ENCODE peak calls at places on chromosomes 1 and 21, in eight cellular contexts. C is keratinocyte; Q is T-helper 22 cell; L is left colon; I is stimulated activated CD4-positive, alpha-beta T cell treated with anti-CD3 and anti-CD28 coated beads, Interleukin-4, amount 100 ng/mL, for 48 hours; Z is endothelial cell; F is T-helper 2 cell; K is BE2C. J is an unnamed sample.

GRCh38 chr1:230326971-230327891 is 98.9 kb downstream of the PGBD5 start:
- DNase-seq in C (no peak), Q (no peak), L (no peak), I (no peak), Z (no peak), F (no peak), K (no peak), J (peak)

GRCh38 chr1:63931468-63931867 is 157.7 kb downstream of the ROR1 start:
- DNase-seq in C (no peak), Q (no peak), L (no peak), I (no peak), Z (no peak), F (no peak), K (no peak), J (no peak)

GRCh38 chr1:40930174-40930573 is 49.3 kb upstream of the CTPS1 start:
- DNase-seq in C (no peak), Q (no peak), L (no peak), I (no peak), Z (no peak), F (no peak), K (no peak), J (no peak)

GRCh38 chr1:19725606-19726005 is 60.9 kb downstream of the HTR6 start:
- DNase-seq in C (no peak), Q (no peak), L (no peak), I (no peak), Z (no peak), F (no peak), K (no peak), J (no peak)

GRCh38 chr1:153542956-153543737 is 2.4 kb upstream of the S100A5 start:
- DNase-seq in C (no peak), Q (no peak), L (peak), I (no peak), Z (no peak), F (no peak), K (no peak), J (peak)

GRCh38 chr1:230102046-230102445 is 35.0 kb downstream of the GALNT2 start:
- DNase-seq in C (no peak), Q (no peak), L (no peak), I (no peak), Z (no peak), F (no peak), K (no peak), J (peak)

GRCh38 chr1:3898994-3899775 is 887 bp downstream of the C1orf174 start:
- DNase-seq in C (no peak), Q (no peak), L (no peak), I (no peak), Z (no peak), F (no peak), K (no peak), J (no peak)

GRCh38 chr1:186535388-186536133 is 74.6 kb upstream of the PDC start:
- DNase-seq in C (peak), Q (no peak), L (no peak), I (no peak), Z (no peak), F (no peak), K (no peak), J (no peak)

GRCh38 chr1:14265515-14265914 is 333.0 kb upstream of the KAZN start:
- DNase-seq in C (no peak), Q (no peak), L (no peak), I (no peak), Z (no peak), F (no peak), K (no peak), J (no peak)

GRCh38 chr1:163761898-163762297 is 440.1 kb downstream of the NUF2 start:
- DNase-seq in C (no peak), Q (no peak), L (no peak), I (no peak), Z (no peak), F (no peak), K (no peak), J (no peak)

GRCh38 chr1:204844326-204844725 is 26.3 kb upstream of the NFASC start:
- DNase-seq in C (no peak), Q (no peak), L (no peak), I (no peak), Z (no peak), F (no peak), K (no peak), J (no peak)

GRCh38 chr1:17176306-17177061 is 28.4 kb upstream of the PADI1 start:
- DNase-seq in C (no peak), Q (no peak), L (no peak), I (no peak), Z (no peak), F (no peak), K (no peak), J (peak)

GRCh38 chr1:64080947-64081562 is 122.4 kb upstream of the UBE2U start:
- DNase-seq in C (no peak), Q (no peak), L (no peak), I (no peak), Z (no peak), F (no peak), K (no peak), J (no peak)

GRCh38 chr1:152497273-152497672 is 13.3 kb upstream of the LCE5A start:
- DNase-seq in C (no peak), Q (no peak), L (no peak), I (no peak), Z (peak), F (no peak), K (no peak), J (no peak)

GRCh38 chr1:206706298-206706791 is 21.6 kb downstream of the MAPKAPK2 start:
- DNase-seq in C (no peak), Q (no peak), L (peak), I (peak), Z (no peak), F (no peak), K (peak), J (peak)

GRCh38 chr1:93419344-93419743 is 28.6 kb upstream of the FNBP1L start:
- DNase-seq in C (no peak), Q (no peak), L (no peak), I (no peak), Z (no peak), F (peak), K (no peak), J (no peak)

GRCh38 chr1:26015358-26015757 is 6.2 kb upstream of the EXTL1 start:
- DNase-seq in C (no peak), Q (no peak), L (no peak), I (no peak), Z (no peak), F (no peak), K (no peak), J (peak)

GRCh38 chr1:3695326-3696217 is 43.3 kb downstream of the TP73 start:
- DNase-seq in C (no peak), Q (no peak), L (no peak), I (no peak), Z (peak), F (no peak), K (peak), J (peak)

GRCh38 chr1:44040856-44041255 is 9.6 kb upstream of the SLC6A9 start:
- DNase-seq in C (no peak), Q (no peak), L (no peak), I (no peak), Z (no peak), F (no peak), K (no peak), J (no peak)

GRCh38 chr1:221308534-221309511 is 429.6 kb downstream of the HLX start:
- DNase-seq in C (no peak), Q (no peak), L (no peak), I (no peak), Z (no peak), F (peak), K (no peak), J (no peak)

GRCh38 chr1:54107131-54107530 is 45.7 kb downstream of the CDCP2 start:
- DNase-seq in C (no peak), Q (no peak), L (no peak), I (no peak), Z (no peak), F (no peak), K (no peak), J (peak)

GRCh38 chr1:190169311-190170067 is 308.2 kb downstream of the BRINP3 start:
- DNase-seq in C (no peak), Q (no peak), L (no peak), I (no peak), Z (no peak), F (no peak), K (no peak), J (no peak)

GRCh38 chr1:35544976-35545375 is 12.2 kb downstream of the KIAA0319L start:
- DNase-seq in C (no peak), Q (peak), L (no peak), I (no peak), Z (peak), F (peak), K (peak), J (peak)

GRCh38 chr1:61139324-61140055 is 57.1 kb downstream of the NFIA start:
- DNase-seq in C (peak), Q (no peak), L (no peak), I (no peak), Z (no peak), F (no peak), K (peak), J (no peak)

GRCh38 chr1:213135572-213135971 is 84.5 kb downstream of the RPS6KC1 start:
- DNase-seq in C (no peak), Q (no peak), L (no peak), I (no peak), Z (no peak), F (no peak), K (no peak), J (no peak)

GRCh38 chr1:184049291-184049690 is 2.2 kb upstream of the TSEN15 start:
- DNase-seq in C (no peak), Q (no peak), L (no peak), I (no peak), Z (no peak), F (no peak), K (no peak), J (no peak)

GRCh38 chr1:48219803-48220202 is 2.7 kb upstream of the SLC5A9 start:
- DNase-seq in C (no peak), Q (no peak), L (no peak), I (no peak), Z (no peak), F (no peak), K (no peak), J (no peak)

GRCh38 chr21:35504277-35504676 is 455.2 kb upstream of the RUNX1 start:
- DNase-seq in C (no peak), Q (no peak), L (no peak), I (no peak), Z (no peak), F (no peak), K (no peak), J (no peak)

GRCh38 chr1:203860396-203860951 is 925 bp upstream of the SNRPE start:
- DNase-seq in C (peak), Q (no peak), L (peak), I (no peak), Z (no peak), F (no peak), K (peak), J (peak)

GRCh38 chr1:181910905-181911304 is 150.6 kb downstream of the ZNF648 start:
- DNase-seq in C (no peak), Q (no peak), L (no peak), I (no peak), Z (no peak), F (no peak), K (no peak), J (peak)

J was measured in H7.